ENCODE peak calls at places on chromosome 9, in five cellular contexts. K is NB4, I is foreskin fibroblast, T is Caco-2, B is ovary. J is an unnamed sample.

GRCh38 chr9:133572821-133573361 is 36.3 kb downstream of the FAM163B start:
- DNase-seq in K (no peak), I (no peak), T (no peak), B (no peak), J (no peak)

GRCh38 chr9:125794708-125795107 is 47.5 kb downstream of the PBX3 start:
- DNase-seq in K (no peak), I (no peak), T (no peak), B (no peak), J (no peak)

GRCh38 chr9:3281399-3281798 is 244.4 kb downstream of the RFX3 start:
- DNase-seq in K (no peak), I (no peak), T (no peak), B (no peak), J (no peak)

GRCh38 chr9:135304886-135305285 is 174.7 kb upstream of the PPP1R26 start:
- DNase-seq in K (no peak), I (no peak), T (no peak), B (no peak), J (no peak)

GRCh38 chr9:86485359-86485758 is 131.1 kb upstream of the TUT7 start:
- DNase-seq in K (no peak), I (no peak), T (no peak), B (no peak), J (no peak)

GRCh38 chr9:134434896-134435506 is 108.7 kb downstream of the RXRA start:
- DNase-seq in K (no peak), I (peak; percentile 95), T (peak; percentile 63), B (peak; percentile 97), J (no peak)

GRCh38 chr9:110543631-110544051 is 35.9 kb downstream of the SVEP1 start:
- DNase-seq in K (no peak), I (no peak), T (no peak), B (peak; percentile 20), J (no peak)

GRCh38 chr9:124470306-124470705 is 20.1 kb downstream of the ADGRD2 start:
- DNase-seq in K (no peak), I (no peak), T (no peak), B (no peak), J (no peak)

GRCh38 chr9:134778841-134779411 is 101.7 kb upstream of the FCN2 start:
- DNase-seq in K (peak; percentile 57), I (peak; percentile 34), T (peak; percentile 74), B (peak; percentile 68), J (no peak)

GRCh38 chr9:127116088-127116726 is 6.2 kb downstream of the ANGPTL2 start:
- DNase-seq in K (peak; percentile 88), I (no peak), T (no peak), B (no peak), J (no peak)

GRCh38 chr9:119501374-119501773 is 132.1 kb upstream of the BRINP1 start:
- DNase-seq in K (no peak), I (no peak), T (no peak), B (no peak), J (no peak)

GRCh38 chr9:114112778-114113585 is 13.9 kb upstream of the KIF12 start:
- DNase-seq in K (no peak), I (peak; percentile 68), T (peak; percentile 21), B (peak; percentile 81), J (no peak)

GRCh38 chr9:77194423-77194822 is 17.1 kb downstream of the VPS13A start:
- DNase-seq in K (no peak), I (no peak), T (no peak), B (no peak), J (no peak)

GRCh38 chr9:87497080-87497603 is 525 bp upstream of the DAPK1 start:
- DNase-seq in K (no peak), I (no peak), T (no peak), B (no peak), J (no peak)

GRCh38 chr9:3825724-3826123 is 299.9 kb upstream of the RFX3 start:
- DNase-seq in K (peak; percentile 59), I (no peak), T (no peak), B (no peak), J (no peak)

GRCh38 chr9:113873926-113874325 is 2.2 kb upstream of the ZNF618 start:
- DNase-seq in K (no peak), I (no peak), T (no peak), B (no peak), J (no peak)

GRCh38 chr9:9792144-9792857 is 820.5 kb downstream of the PTPRD start:
- DNase-seq in K (no peak), I (no peak), T (no peak), B (no peak), J (no peak)

GRCh38 chr9:9791621-9792020 is 821.2 kb downstream of the PTPRD start:
- DNase-seq in K (peak; percentile 47), I (no peak), T (no peak), B (no peak), J (no peak)

GRCh38 chr9:9790216-9790872 is 822.5 kb downstream of the PTPRD start:
- DNase-seq in K (peak; percentile 63), I (no peak), T (no peak), B (no peak), J (no peak)
- TF ChIP-seq CTCF in K (peak; percentile 84), I (peak; percentile 23), T (no peak), B (no peak), J (no peak)

DNA sequence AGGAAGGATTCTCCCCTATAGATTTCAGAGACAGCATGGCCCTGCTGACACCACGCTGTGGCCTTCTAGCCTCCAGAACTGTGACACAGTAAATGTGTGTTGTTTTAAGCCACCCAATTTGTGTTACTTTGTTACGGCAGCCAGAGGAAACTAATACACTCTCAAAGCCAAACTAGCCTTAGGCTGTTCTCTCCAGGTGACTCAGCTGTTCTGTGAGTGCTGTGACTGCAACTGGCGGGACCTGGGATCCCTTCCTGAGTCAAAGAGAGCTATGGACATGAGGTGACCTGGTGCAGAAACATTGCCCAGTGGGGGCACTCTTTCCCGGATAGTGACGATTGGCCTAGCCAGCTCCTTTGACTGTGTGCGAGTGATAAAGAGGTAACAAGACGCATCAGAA is 14.0 kb upstream of the MLANA start:
- DNase-seq in K (no peak), I (no peak), T (no peak), B (no peak), J (no peak)
- TF ChIP-seq CTCF in K (peak; percentile 8), I (no peak), T (no peak), B (no peak), J (no peak)

DNA sequence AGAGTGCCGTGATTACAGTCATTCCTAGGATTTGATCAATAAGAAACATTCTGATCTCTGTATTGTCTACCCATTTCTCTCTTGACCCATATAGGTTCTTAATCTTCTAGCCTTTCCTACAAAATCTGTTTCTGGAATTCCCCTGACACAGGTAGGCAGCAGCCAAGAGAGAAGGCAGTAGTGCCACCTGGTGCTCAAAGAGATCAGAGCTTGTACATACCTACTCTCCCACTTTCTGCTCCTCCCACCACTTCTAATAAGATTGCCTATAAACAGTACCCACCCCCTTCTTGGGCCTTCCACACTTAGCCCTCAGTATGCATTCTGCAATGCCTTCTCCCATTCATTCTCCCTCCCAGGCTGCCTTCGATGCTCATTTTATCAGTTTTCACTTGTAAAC is 117.4 kb upstream of the RORB start:
- DNase-seq in K (peak; percentile 1), I (no peak), T (peak; percentile 24), B (no peak), J (no peak)
- TF ChIP-seq CTCF in K (peak; percentile 18), I (no peak), T (no peak), B (no peak), J (peak; percentile 49)

GRCh38 chr9:30774326-30774725 is 1610.1 kb upstream of the ACO1 start:
- DNase-seq in K (peak; percentile 54), I (no peak), T (no peak), B (no peak), J (no peak)
- TF ChIP-seq CTCF in K (peak; percentile 31), I (no peak), T (no peak), B (no peak), J (no peak)

GRCh38 chr9:1013018-1013417 is 36.6 kb downstream of the DMRT3 start:
- DNase-seq in K (peak; percentile 77), I (no peak), T (no peak), B (no peak), J (no peak)

GRCh38 chr9:1024112-1024511 is 26.0 kb upstream of the DMRT2 start:
- DNase-seq in K (no peak), I (no peak), T (no peak), B (no peak), J (no peak)

DNA sequence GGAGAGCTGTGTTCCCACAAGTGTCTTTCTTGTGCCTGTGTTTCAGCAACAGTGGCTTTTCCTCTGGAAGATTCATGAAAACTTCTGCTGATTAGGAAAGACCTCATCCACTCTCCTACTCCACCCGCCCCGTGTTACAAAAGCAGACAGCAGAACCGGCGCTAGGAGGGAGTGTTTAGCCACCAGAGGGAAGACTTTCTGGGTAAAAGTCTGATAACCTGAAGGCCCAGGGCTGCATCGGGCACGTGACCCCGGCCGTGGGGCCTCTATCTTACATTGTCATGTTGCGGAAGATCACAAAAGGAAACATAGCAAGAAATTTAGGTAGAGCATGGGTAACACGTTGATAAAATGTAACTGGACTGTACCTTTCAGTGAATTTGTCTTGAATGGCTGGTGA is 32.0 kb upstream of the DMRT2 start:
- DNase-seq in K (peak; percentile 85), I (no peak), T (peak; percentile 49), B (no peak), J (no peak)
- TF ChIP-seq CTCF in K (peak; percentile 92), I (peak; percentile 27), T (peak; percentile 51), B (no peak), J (no peak)

GRCh38 chr9:318646-319045 is 104.0 kb downstream of the DOCK8 start:
- DNase-seq in K (no peak), I (no peak), T (no peak), B (no peak), J (no peak)

GRCh38 chr9:311837-312236 is 97.2 kb downstream of the DOCK8 start:
- DNase-seq in K (no peak), I (no peak), T (no peak), B (no peak), J (no peak)

GRCh38 chr9:312596-313320 is 98.1 kb downstream of the DOCK8 start:
- DNase-seq in K (no peak), I (no peak), T (no peak), B (no peak), J (no peak)

DNA sequence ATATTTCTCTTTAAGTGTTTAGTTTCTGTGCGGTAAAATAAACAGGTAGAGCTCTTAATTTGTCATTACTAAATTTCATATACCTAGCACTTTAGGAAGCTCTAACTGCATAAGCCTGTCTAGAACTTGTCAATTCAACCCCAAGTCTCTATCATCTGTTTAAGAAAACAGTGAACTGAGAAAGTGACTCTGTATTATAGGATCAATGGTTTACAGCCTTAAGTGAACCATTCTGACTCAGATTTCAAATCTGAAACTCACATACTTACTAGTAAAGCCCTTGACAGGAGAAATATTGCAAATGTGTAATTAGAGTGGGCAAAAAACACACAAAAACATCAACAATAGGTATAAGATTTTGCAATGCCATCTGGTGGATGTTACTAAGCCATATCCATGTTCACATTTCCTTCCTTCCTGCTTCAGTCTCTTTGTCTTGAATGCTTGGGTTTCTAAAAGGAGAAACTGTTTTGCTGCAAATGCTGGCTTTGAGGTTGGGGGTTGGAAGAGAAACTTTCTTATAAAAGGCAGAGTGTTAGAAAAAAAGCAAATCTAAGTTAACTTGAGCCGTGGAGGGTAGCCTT is 101.8 kb downstream of the DOCK8 start:
- DNase-seq in K (peak; percentile 22), I (no peak), T (no peak), B (no peak), J (no peak)
- TF ChIP-seq CTCF in K (no peak), I (no peak), T (no peak), B (no peak), J (no peak)